ENCODE peak calls at places on chromosome 19, in seven cellular contexts. K is stomach; E is ovary; S is HCT116; L is SK-N-SH; O is left ventricle myocardium inferior; R is naive thymus-derived CD4-positive, alpha-beta T cell. A is an unnamed sample.

GRCh38 chr19:43452517-43453045 is 12.8 kb downstream of the LYPD3 start:
- DNase-seq in L (no peak), K (no peak), R (no peak), O (no peak), E (no peak), S (no peak), A (no peak)

GRCh38 chr19:15779756-15780476 is 7.5 kb upstream of the OR10H5 start:
- DNase-seq in E (peak; percentile 84), O (peak; percentile 73), S (no peak), K (peak; percentile 60), R (no peak), L (no peak), A (peak; percentile 92)

GRCh38 chr19:28184997-28185396 is 1028.0 kb downstream of the UQCRFS1 start:
- DNase-seq in L (no peak), O (no peak), E (no peak), S (no peak), R (no peak), K (no peak), A (no peak)

GRCh38 chr19:13015361-13016231 is 20.3 kb downstream of the NFIX start:
- DNase-seq in K (no peak), E (no peak), O (no peak), R (no peak), S (no peak), L (no peak), A (no peak)

GRCh38 chr19:49556412-49557398 is 23.7 kb downstream of the NOSIP start:
- DNase-seq in S (no peak), R (peak; percentile 57), K (no peak), O (no peak), L (no peak), E (no peak), A (no peak)

GRCh38 chr19:40594657-40595077 is 6.5 kb upstream of the LTBP4 start:
- DNase-seq in O (no peak), L (no peak), R (no peak), K (no peak), S (no peak), E (no peak), A (peak; percentile 46)

GRCh38 chr19:42286349-42287016 is 15.4 kb upstream of the PRR19 start:
- DNase-seq in K (peak; percentile 70), E (peak; percentile 79), O (peak; percentile 52), L (peak; percentile 54), R (no peak), S (no peak), A (peak; percentile 69)

GRCh38 chr19:6914321-6914720 is 26.9 kb downstream of the ADGRE1 start:
- DNase-seq in K (no peak), L (no peak), S (no peak), R (no peak), E (no peak), O (no peak), A (no peak)

GRCh38 chr19:44867578-44867977 is 21.5 kb downstream of the NECTIN2 start:
- DNase-seq in R (no peak), L (peak; percentile 8), K (no peak), O (no peak), E (no peak), S (no peak), A (no peak)

GRCh38 chr19:50695251-50696064 is 24.1 kb downstream of the SHANK1 start:
- DNase-seq in O (no peak), L (peak; percentile 97), S (no peak), E (peak; percentile 46), R (no peak), K (no peak), A (no peak)

GRCh38 chr19:39402417-39403297 is 4.0 kb upstream of the ZFP36 start:
- DNase-seq in S (peak; percentile 64), E (peak; percentile 95), L (peak; percentile 87), R (peak; percentile 84), O (peak; percentile 94), K (peak; percentile 92), A (peak; percentile 97)

GRCh38 chr19:49530708-49531107 is 2.9 kb downstream of the RCN3 start:
- DNase-seq in R (no peak), O (no peak), S (no peak), L (no peak), K (no peak), E (no peak), A (no peak)

GRCh38 chr19:55626350-55626749 is 2.0 kb upstream of the ZNF784 start:
- DNase-seq in E (no peak), L (no peak), O (no peak), R (peak; percentile 89), S (no peak), K (no peak), A (no peak)

GRCh38 chr19:16898306-16899015 is 9.7 kb downstream of the F2RL3 start:
- DNase-seq in K (no peak), L (no peak), R (no peak), E (no peak), S (no peak), O (no peak), A (no peak)

GRCh38 chr19:3467437-3468198 is 12.7 kb downstream of the SMIM24 start:
- DNase-seq in S (no peak), L (no peak), E (no peak), R (no peak), K (no peak), O (no peak), A (no peak)

GRCh38 chr19:19062454-19063182 is 1.2 kb upstream of the SLC25A42 start:
- DNase-seq in O (no peak), E (no peak), L (no peak), S (no peak), R (no peak), K (no peak), A (no peak)

GRCh38 chr19:44951179-44952159 is 3.7 kb upstream of the CLPTM1 start:
- DNase-seq in E (peak; percentile 55), R (peak; percentile 74), O (no peak), L (peak; percentile 82), S (peak; percentile 66), K (peak; percentile 67), A (no peak)

GRCh38 chr19:15836595-15837398 is 21.3 kb upstream of the OR10H1 start:
- DNase-seq in K (peak; percentile 96), O (peak; percentile 97), S (peak; percentile 96), R (peak; percentile 98), L (peak; percentile 88), E (peak; percentile 96), A (peak; percentile 97)

GRCh38 chr19:58417071-58417470 is 8.6 kb downstream of the ZNF584 start:
- DNase-seq in E (no peak), K (no peak), R (no peak), L (no peak), O (no peak), S (no peak), A (no peak)

GRCh38 chr19:3523361-3524074 is 15.5 kb upstream of the TEKTIP1 start:
- DNase-seq in E (no peak), O (no peak), S (no peak), L (no peak), K (no peak), R (no peak), A (no peak)

GRCh38 chr19:54460230-54461005 is 3.2 kb downstream of the LENG9 start:
- DNase-seq in K (no peak), O (no peak), E (no peak), R (no peak), L (no peak), S (no peak), A (no peak)

GRCh38 chr19:14517446-14517839 is 754 bp downstream of the DNAJB1 start:
- DNase-seq in R (peak; percentile 28), K (no peak), L (no peak), S (no peak), E (no peak), O (no peak), A (peak; percentile 85)
- H3K27ac ChIP-seq in R (peak overlapping the region; percentile 92), K (peak overlapping the region; percentile 99), L (peak overlapping the region; percentile 93), S (peak overlapping the region; percentile 97), E (peak overlapping the region; percentile 100), O (peak overlapping the region; percentile 100), A (peak overlapping the region; percentile 69)

DNA sequence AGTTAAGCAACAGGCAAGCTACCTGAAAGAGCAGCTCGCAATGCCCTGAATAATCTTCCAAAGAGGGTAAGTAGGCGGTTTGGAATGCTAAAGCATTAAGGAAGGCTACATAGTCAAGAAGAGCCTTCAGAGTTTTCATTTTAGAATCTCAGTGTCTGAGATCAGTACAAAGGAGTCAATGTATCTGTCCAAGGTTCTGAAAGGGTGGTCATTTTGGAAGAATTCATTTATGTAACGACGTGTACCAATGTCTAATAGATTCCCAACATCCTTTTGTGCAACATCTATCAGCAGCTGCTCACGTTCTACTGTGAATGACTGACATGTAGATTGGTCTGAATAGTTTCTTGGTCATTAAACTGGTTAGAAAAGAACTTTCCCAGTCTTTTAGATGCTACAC is 15.2 kb downstream of the ZNF665 start:
- DNase-seq in O (no peak), R (no peak), S (no peak), E (no peak), L (no peak), K (no peak), A (no peak)
- H3K36me3 ChIP-seq in O (peaks cover 40% of the 10 kb centered on the region), R (peaks cover 23% of the 10 kb centered on the region), S (no peaks in the 10 kb centered on the region), E (no peaks in the 10 kb centered on the region), L (no peaks in the 10 kb centered on the region), K (peaks cover 41% of the 10 kb centered on the region), A (peaks cover 6% of the 10 kb centered on the region)

DNA sequence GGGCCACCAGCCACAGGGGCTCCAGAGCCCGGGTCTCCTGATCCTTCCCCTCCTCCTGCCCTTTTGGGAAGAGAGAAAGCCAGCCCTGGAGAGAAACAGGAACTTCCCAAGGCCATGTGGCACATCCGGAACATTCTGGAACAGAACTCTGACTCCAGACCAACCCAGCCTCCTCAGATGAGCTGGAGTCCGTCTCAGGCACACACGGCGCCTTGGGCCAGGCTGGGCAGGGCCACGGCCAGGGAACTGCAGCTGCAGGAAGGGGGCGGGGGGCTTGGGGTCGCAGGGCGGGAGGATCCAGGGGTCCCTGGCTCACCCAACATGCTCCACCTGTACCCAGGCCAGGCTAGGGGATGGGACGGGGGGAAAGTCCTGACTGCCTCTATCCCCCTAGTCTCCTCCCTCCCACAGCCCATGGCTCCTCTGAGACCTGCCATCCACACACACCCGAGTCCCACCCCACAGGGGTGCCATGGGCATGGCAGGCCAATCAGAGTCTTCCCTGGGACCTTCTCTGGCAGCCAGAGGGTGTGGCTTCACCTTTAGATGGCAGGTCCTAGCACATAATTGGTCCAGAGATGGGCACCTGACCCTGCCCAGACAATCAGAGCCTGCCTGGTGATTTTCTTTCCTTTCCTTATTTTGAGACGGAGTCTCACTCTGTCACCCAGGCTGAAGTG is 22.9 kb downstream of the SBNO2 start:
- DNase-seq in S (no peak), K (no peak), E (no peak), O (no peak), L (no peak), R (no peak), A (no peak)
- H3K27ac ChIP-seq in S (no peak overlapping the region), K (peak overlapping the region; percentile 53), E (no peak overlapping the region), O (peak overlapping the region; percentile 83), L (no peak overlapping the region), R (no peak overlapping the region), A (no peak overlapping the region)

GRCh38 chr19:7977021-7977722 is 28.3 kb downstream of the ELAVL1 start:
- DNase-seq in S (no peak), O (no peak), E (no peak), L (no peak), R (no peak), K (no peak), A (no peak)

GRCh38 chr19:7975037-7975436 is 30.4 kb downstream of the ELAVL1 start:
- DNase-seq in R (no peak), K (no peak), E (no peak), L (no peak), S (no peak), O (peak; percentile 58), A (no peak)

GRCh38 chr19:7978196-7978825 is 27.1 kb downstream of the ELAVL1 start:
- DNase-seq in O (no peak), K (no peak), S (no peak), R (no peak), L (no peak), E (no peak), A (peak; percentile 44)

GRCh38 chr19:7977723-7978040 is 27.8 kb downstream of the ELAVL1 start:
- DNase-seq in S (no peak), L (no peak), E (no peak), K (no peak), R (no peak), O (no peak), A (no peak)

GRCh38 chr19:7976461-7976860 is 29.0 kb downstream of the ELAVL1 start:
- DNase-seq in R (no peak), S (no peak), E (no peak), O (no peak), L (no peak), K (no peak), A (no peak)
- H3K36me3 ChIP-seq in R (peaks cover 87% of the 10 kb centered on the region), S (peaks cover 34% of the 10 kb centered on the region), E (no peaks in the 10 kb centered on the region), O (peaks cover 69% of the 10 kb centered on the region), L (peaks cover 80% of the 10 kb centered on the region), K (peaks cover 92% of the 10 kb centered on the region), A (no peaks in the 10 kb centered on the region)